ENCODE peak calls at places on chromosomes 7 and 10, in nine cellular contexts. H, C, I, P, L, K, G, N and Z are unnamed samples.

GRCh38 chr7:45402480-45403218 is 171.5 kb upstream of the ADCY1 start:
- DNase-seq in G (peak), H (no peak), C (no peak), L (no peak), P (no peak), I (no peak), N (no peak), K (no peak), Z (no peak)

GRCh38 chr10:89793649-89794254 is 92.4 kb downstream of the KIF20B start:
- DNase-seq in C (peak), P (no peak), H (no peak), G (peak), I (no peak), N (peak), K (peak), L (no peak), Z (peak)

GRCh38 chr10:67839957-67840356 is 2.0 kb upstream of the DNAJC12 start:
- DNase-seq in C (peak), H (no peak), I (no peak), G (peak), N (no peak), K (no peak), L (no peak), P (no peak), Z (no peak)

GRCh38 chr10:30185916-30186315 is 126.5 kb upstream of the JCAD start:
- DNase-seq in L (no peak), I (no peak), N (no peak), K (no peak), G (peak), P (no peak), H (no peak), C (peak), Z (no peak)

GRCh38 chr7:92602352-92603088 is 12.3 kb upstream of the FAM133B start:
- DNase-seq in C (no peak), P (no peak), K (no peak), G (no peak), H (no peak), N (no peak), I (no peak), L (no peak), Z (no peak)

GRCh38 chr7:48868916-48869315 is 55.4 kb upstream of the CDC14C start:
- DNase-seq in H (no peak), N (no peak), P (no peak), C (no peak), L (no peak), G (no peak), K (no peak), I (no peak), Z (no peak)

GRCh38 chr7:43572516-43573049 is 10.3 kb upstream of the STK17A start:
- DNase-seq in P (peak), H (no peak), L (no peak), N (no peak), I (no peak), G (peak), C (peak), K (no peak), Z (no peak)

GRCh38 chr7:152025937-152026890 is 740 bp downstream of the GALNT11 start:
- DNase-seq in L (no peak), N (no peak), P (no peak), C (no peak), K (no peak), H (no peak), G (no peak), I (no peak), Z (no peak)

GRCh38 chr10:70052462-70053211 is at the start of gene MACROH2A2:
- DNase-seq in C (no peak), H (peak), L (peak), K (peak), P (peak), G (peak), N (no peak), I (peak), Z (no peak)

GRCh38 chr10:69093933-69094332 is 6.0 kb downstream of the SRGN start:
- DNase-seq in I (no peak), L (no peak), N (no peak), C (no peak), H (no peak), K (no peak), G (no peak), P (no peak), Z (no peak)

GRCh38 chr10:6311700-6312330 is 109.1 kb downstream of the PFKFB3 start:
- DNase-seq in L (no peak), K (no peak), N (no peak), H (no peak), C (no peak), I (no peak), P (no peak), G (no peak), Z (no peak)

GRCh38 chr7:155533827-155534690 is 12.3 kb downstream of the CNPY1 start:
- DNase-seq in H (no peak), K (peak), C (no peak), P (no peak), L (peak), N (peak), G (no peak), I (no peak), Z (no peak)
- H3K4me3 ChIP-seq in H (peak), K (peak), C (no peak), P (no peak), L (no peak), N (no peak), G (no peak), I (no peak), Z (no peak)

GRCh38 chr7:146773506-146773905 is 656.9 kb downstream of the CNTNAP2 start:
- DNase-seq in P (no peak), L (no peak), H (no peak), N (no peak), G (no peak), C (peak), K (no peak), I (no peak), Z (no peak)

GRCh38 chr7:146768941-146769340 is 652.3 kb downstream of the CNTNAP2 start:
- DNase-seq in N (no peak), L (no peak), P (no peak), H (no peak), C (no peak), G (no peak), K (no peak), I (no peak), Z (no peak)

DNA sequence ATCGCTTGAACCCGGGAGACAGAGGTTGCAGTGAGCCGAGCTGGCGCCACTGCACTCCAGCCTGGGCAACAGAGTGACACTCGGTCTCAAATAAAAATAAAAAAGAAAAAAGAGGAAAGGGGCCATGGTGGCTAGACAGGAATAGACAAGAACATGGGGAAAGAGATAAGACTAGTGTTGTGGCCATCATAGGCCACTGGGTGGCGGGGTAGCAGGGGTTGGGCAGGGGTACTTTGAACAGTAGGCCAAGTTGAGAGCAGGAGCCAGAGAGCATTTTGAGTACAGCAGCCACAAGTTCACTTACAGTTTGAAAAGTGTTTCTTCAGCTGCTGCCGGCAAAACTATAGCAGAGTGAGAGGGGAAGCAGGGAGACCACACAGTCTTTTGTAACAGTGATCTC is 656.0 kb downstream of the CNTNAP2 start:
- DNase-seq in P (no peak), I (peak), C (no peak), N (peak), H (no peak), L (no peak), K (peak), G (no peak), Z (no peak)
- TF ChIP-seq CTCF in P (no peak), I (peak), C (peak), N (peak), H (no peak), L (no peak), K (peak), G (no peak), Z (peak)

GRCh38 chr10:74310652-74311257 is 159.7 kb downstream of the ADK start:
- DNase-seq in G (no peak), H (no peak), N (no peak), I (no peak), C (no peak), K (no peak), P (no peak), L (no peak), Z (no peak)

GRCh38 chr10:74320026-74320425 is 169.0 kb downstream of the ADK start:
- DNase-seq in C (no peak), L (no peak), K (no peak), P (no peak), G (no peak), H (no peak), I (no peak), N (no peak), Z (no peak)

GRCh38 chr10:74314166-74314565 is 163.1 kb downstream of the ADK start:
- DNase-seq in G (no peak), P (no peak), H (no peak), I (no peak), N (no peak), L (no peak), K (no peak), C (no peak), Z (no peak)
- H3K4me3 ChIP-seq in G (no peak), P (no peak), H (peak), I (no peak), N (no peak), L (peak), K (peak), C (no peak), Z (no peak)

DNA sequence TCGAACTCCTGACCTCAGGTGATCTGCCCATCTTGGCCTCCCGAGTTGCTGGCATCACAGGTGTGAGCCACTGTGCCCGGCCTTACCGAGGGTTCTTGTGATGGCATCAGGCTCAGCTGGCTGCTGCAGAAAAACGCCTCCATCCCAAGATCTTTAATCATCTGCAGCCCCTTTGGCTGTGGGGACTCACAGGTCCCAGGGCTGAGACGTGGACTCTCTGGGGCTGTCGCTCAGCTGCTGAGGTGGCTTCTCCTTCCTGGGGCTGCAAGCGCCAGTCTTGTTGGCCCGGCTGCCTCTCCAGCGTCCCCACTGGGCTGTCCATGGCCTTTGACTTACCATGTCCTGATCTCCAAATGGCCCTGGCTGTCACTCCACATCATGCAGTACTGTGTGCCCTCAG is 20.0 kb downstream of the AMZ1 start:
- DNase-seq in G (no peak), K (no peak), I (no peak), C (no peak), H (no peak), L (no peak), P (no peak), N (no peak), Z (no peak)
- TF ChIP-seq CTCF in G (no peak), K (no peak), I (no peak), C (no peak), H (no peak), L (no peak), P (no peak), N (no peak), Z (no peak)

GRCh38 chr7:94591185-94591584 is 64.7 kb downstream of the SGCE start:
- DNase-seq in I (no peak), G (no peak), N (no peak), P (no peak), C (no peak), H (no peak), L (no peak), K (no peak), Z (no peak)
- H3K4me3 ChIP-seq in I (no peak), G (no peak), N (no peak), P (no peak), C (no peak), H (no peak), L (no peak), K (no peak), Z (no peak)

GRCh38 chr10:131014271-131014670 is 297.2 kb downstream of the TCERG1L start:
- DNase-seq in I (no peak), K (no peak), C (no peak), H (no peak), L (no peak), N (no peak), G (no peak), P (no peak), Z (no peak)

GRCh38 chr10:131015271-131015670 is 296.2 kb downstream of the TCERG1L start:
- DNase-seq in C (no peak), G (no peak), N (no peak), I (no peak), H (no peak), L (peak), K (no peak), P (no peak), Z (no peak)

GRCh38 chr10:131017566-131018285 is 293.8 kb downstream of the TCERG1L start:
- DNase-seq in L (peak), N (no peak), K (no peak), H (no peak), I (no peak), G (no peak), P (no peak), C (no peak), Z (no peak)

GRCh38 chr10:131018886-131019500 is 292.5 kb downstream of the TCERG1L start:
- DNase-seq in N (no peak), H (no peak), K (no peak), P (no peak), C (no peak), I (no peak), G (no peak), L (peak), Z (no peak)

GRCh38 chr10:131016556-131016955 is 295.0 kb downstream of the TCERG1L start:
- DNase-seq in P (no peak), I (no peak), C (no peak), K (no peak), H (no peak), N (no peak), L (peak), G (no peak), Z (no peak)
- TF ChIP-seq CTCF in P (no peak), I (no peak), C (no peak), K (no peak), H (no peak), N (no peak), L (no peak), G (no peak), Z (no peak)

GRCh38 chr10:59175538-59176240 is 754 bp upstream of the PHYHIPL start:
- DNase-seq in C (no peak), L (peak), H (peak), G (no peak), N (no peak), K (no peak), P (no peak), I (peak), Z (no peak)
- H3K4me3 ChIP-seq in C (no peak), L (peak), H (peak), G (peak), N (no peak), K (peak), P (no peak), I (peak), Z (no peak)

DNA sequence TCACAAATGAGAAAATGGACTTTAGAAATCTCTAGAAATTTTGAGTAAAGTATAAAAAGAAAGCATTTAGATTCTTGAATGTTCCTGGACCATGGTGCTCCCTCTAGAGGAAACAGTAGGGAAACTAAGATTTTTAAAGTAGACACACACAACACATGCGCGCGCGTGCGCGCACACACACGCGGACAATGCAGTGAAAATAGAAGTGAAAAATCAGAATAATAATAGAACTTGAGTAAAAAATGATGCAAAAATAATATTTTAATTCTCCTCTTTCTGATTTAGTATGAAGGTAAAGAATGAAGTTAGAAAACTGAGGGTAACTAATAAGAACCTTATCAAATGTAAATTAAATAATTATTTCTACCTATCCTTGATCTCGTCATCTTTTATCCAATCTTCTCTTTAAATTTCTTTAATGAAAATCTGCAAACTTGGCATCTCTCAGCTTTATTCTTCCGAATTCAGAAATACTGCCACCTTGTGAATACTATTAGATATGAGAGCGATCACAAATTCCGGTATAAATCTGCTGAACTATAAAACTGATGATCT is 117.0 kb upstream of the AMPH start:
- DNase-seq in H (no peak), K (peak), N (no peak), C (no peak), I (no peak), L (no peak), P (no peak), G (no peak), Z (no peak)
- TF ChIP-seq CTCF in H (no peak), K (peak), N (peak), C (peak), I (peak), L (peak), P (peak), G (peak), Z (peak)